ENCODE peak calls at places on chromosomes 13 and 19, in five cellular contexts. D is CD4-positive, alpha-beta memory T cell; I is CD8-positive, alpha-beta T cell; F is tibial nerve; W is CD4-positive, CD25-positive, alpha-beta regulatory T cell. A is an unnamed sample. For H3K9me3 and H3K27me3, the result is how much of the 10 kb centered on the place peaks cover.

GRCh38 chr19:23343434-23344010 is 51.7 kb downstream of the ZNF91 start:
- DNase-seq in W (no peak), I (no peak), F (no peak), D (no peak), A (no peak)

GRCh38 chr13:36131931-36132297 is 732 bp upstream of the DCLK1 start:
- DNase-seq in W (no peak), D (no peak), F (peak), I (no peak), A (no peak)

GRCh38 chr13:19085258-19085657 is 96.4 kb downstream of the TUBA3C start:
- DNase-seq in I (no peak), F (no peak), W (no peak), D (no peak), A (no peak)

GRCh38 chr19:17755977-17756670 is 4.8 kb downstream of the FCHO1 start:
- DNase-seq in W (peak), D (no peak), F (no peak), I (peak), A (no peak)

GRCh38 chr13:73268306-73268705 is 209.5 kb downstream of the KLF5 start:
- DNase-seq in I (no peak), D (no peak), F (no peak), W (no peak), A (peak)

GRCh38 chr13:100392709-100393630 is 195.6 kb downstream of the GGACT start:
- DNase-seq in D (no peak), F (peak), I (peak), W (no peak), A (peak)

GRCh38 chr13:26961890-26962615 is 201.5 kb upstream of the GPR12 start:
- DNase-seq in I (no peak), D (no peak), F (no peak), W (no peak), A (peak)

GRCh38 chr19:42111811-42112210 is 20.4 kb downstream of the POU2F2 start:
- DNase-seq in I (no peak), F (no peak), W (no peak), D (no peak), A (no peak)

GRCh38 chr13:72437458-72437857 is 290.0 kb downstream of the MZT1 start:
- DNase-seq in I (no peak), W (no peak), D (no peak), F (no peak), A (no peak)

GRCh38 chr13:27043013-27043412 is 128.6 kb downstream of the USP12 start:
- DNase-seq in W (no peak), F (peak), I (no peak), D (no peak), A (no peak)

GRCh38 chr13:100387416-100387815 is 201.2 kb downstream of the GGACT start:
- DNase-seq in F (no peak), D (no peak), W (no peak), I (no peak), A (no peak)

DNA sequence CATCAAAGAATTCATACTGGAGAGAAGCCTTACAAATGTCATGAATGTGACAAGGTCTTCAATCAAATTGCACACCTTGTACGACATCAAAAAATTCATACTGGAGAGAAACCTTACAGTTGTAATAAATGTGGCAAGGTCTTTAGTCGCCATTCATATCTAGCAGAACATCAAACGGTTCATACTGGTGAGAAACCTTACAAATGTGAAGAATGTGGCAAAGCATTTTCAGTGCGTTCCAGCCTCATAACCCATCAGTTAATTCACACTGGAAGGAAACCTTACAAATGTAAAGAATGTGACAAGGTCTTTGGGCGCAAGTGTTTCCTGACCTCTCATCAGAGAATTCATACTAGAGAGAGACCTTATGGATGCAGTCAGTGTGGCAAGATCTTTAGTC is 13.2 kb upstream of the ZNF534 start:
- DNase-seq in D (no peak), F (no peak), I (no peak), W (no peak), A (no peak)
- H3K9me3 ChIP-seq in D (under half), F (half or more), I (half or more), W (half or more), A (under half)

GRCh38 chr13:63094069-63094468 is 1678.4 kb upstream of the PCDH20 start:
- DNase-seq in F (no peak), W (no peak), D (no peak), I (no peak), A (no peak)
- H3K27ac ChIP-seq in F (no peak), W (no peak), D (no peak), I (no peak), A (no peak)

DNA sequence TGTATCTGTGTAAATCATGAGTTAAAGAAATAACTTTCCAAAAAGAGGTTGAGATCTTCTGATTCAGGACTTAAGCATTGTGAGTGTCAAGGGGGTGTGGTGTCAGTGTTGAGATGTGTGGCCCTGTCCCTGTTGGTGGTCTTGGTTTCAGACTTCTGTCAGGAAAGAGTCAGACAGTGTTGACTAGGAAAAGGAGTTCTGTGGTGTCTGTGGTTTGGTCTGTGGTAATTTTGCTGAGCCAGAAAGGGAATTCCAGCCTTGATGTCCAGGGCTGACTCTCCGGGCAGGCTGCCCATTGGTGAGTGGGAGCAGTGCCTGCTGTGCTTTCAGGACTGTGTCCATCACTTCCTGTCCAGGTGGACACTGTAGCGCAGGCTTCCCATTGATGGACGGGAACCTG is 39.8 kb upstream of the IGFL4 start:
- DNase-seq in F (no peak), I (no peak), D (no peak), W (no peak), A (no peak)
- H3K27me3 ChIP-seq in F (under half), I (under half), D (under half), W (under half), A (under half)

GRCh38 chr19:44677019-44677809 is 5.9 kb downstream of the CEACAM19 start:
- DNase-seq in F (no peak), I (no peak), W (no peak), D (no peak), A (no peak)
- H3K9me3 ChIP-seq in F (under half), I (under half), W (under half), D (under half), A (under half)